ENCODE peak calls at places on chromosomes 1 and 21, in seven cellular contexts. R, Q, I, O, G, J and U are unnamed samples.

GRCh38 chr1:151327903-151328674 is 873 bp upstream of the PI4KB start:
- DNase-seq in G (no peak), O (no peak), R (no peak), Q (no peak), I (no peak), J (no peak), U (no peak)

GRCh38 chr21:46079357-46080170 is 18.3 kb upstream of the COL6A2 start:
- DNase-seq in J (peak; percentile 28), G (peak; percentile 75), Q (peak; percentile 12), O (peak; percentile 62), R (no peak), I (peak; percentile 87), U (no peak)

GRCh38 chr1:165408518-165408917 is 36.4 kb downstream of the RXRG start:
- DNase-seq in O (no peak), Q (no peak), R (peak; percentile 19), J (peak; percentile 36), G (peak; percentile 41), I (peak; percentile 46), U (peak; percentile 31)

GRCh38 chr1:30982937-30983336 is 74.4 kb upstream of the SDC3 start:
- DNase-seq in G (no peak), J (no peak), I (peak; percentile 42), R (no peak), Q (no peak), O (no peak), U (no peak)

GRCh38 chr1:180778782-180779398 is 133.8 kb upstream of the KIAA1614 start:
- DNase-seq in I (peak; percentile 15), R (no peak), Q (no peak), J (no peak), G (no peak), O (no peak), U (no peak)

GRCh38 chr1:2091611-2092604 is 41.7 kb downstream of the PRKCZ start:
- DNase-seq in Q (peak; percentile 70), R (peak; percentile 13), G (peak; percentile 66), I (peak; percentile 25), J (no peak), O (peak; percentile 45), U (no peak)

GRCh38 chr1:61337981-61338848 is 255.9 kb downstream of the NFIA start:
- DNase-seq in R (peak; percentile 93), G (peak; percentile 50), Q (no peak), O (peak; percentile 78), I (peak; percentile 95), J (peak; percentile 73), U (peak; percentile 70)

GRCh38 chr1:1806890-1807289 is 28.6 kb upstream of the NADK start:
- DNase-seq in G (no peak), R (no peak), O (no peak), I (no peak), J (no peak), Q (no peak), U (no peak)

GRCh38 chr1:29519733-29520132 is 283.4 kb downstream of the PTPRU start:
- DNase-seq in R (no peak), I (no peak), G (no peak), Q (no peak), J (peak; percentile 23), O (no peak), U (no peak)